ENCODE peak calls at places on chromosomes 2 and 18, in six cellular contexts. One of them, this sample, is unnamed.

GRCh38 chr2:232459419-232460035 is 3.6 kb downstream of the ALPI start:
- DNase-seq in activated CD4-positive, alpha-beta T cell treated with anti-CD3 and anti-CD28 coated beads, Interleukin-2, amount 50 U/mL, for 1 hour: no peak
- DNase-seq in iPS DF 6.9: no peak
- DNase-seq in brain microvascular endothelial cell: no peak
- DNase-seq in NCI-H2171: no peak
- DNase-seq in HEK293T: no peak
- DNase-seq in this sample: no peak

GRCh38 chr2:128451084-128451483 is 132.4 kb upstream of the HS6ST1 start:
- DNase-seq in activated CD4-positive, alpha-beta T cell treated with anti-CD3 and anti-CD28 coated beads, Interleukin-2, amount 50 U/mL, for 1 hour: no peak
- DNase-seq in iPS DF 6.9: no peak
- DNase-seq in brain microvascular endothelial cell: no peak
- DNase-seq in NCI-H2171: no peak
- DNase-seq in HEK293T: no peak
- DNase-seq in this sample: no peak

GRCh38 chr2:132448771-132449170 is 32.2 kb downstream of the GPR39 start:
- DNase-seq in activated CD4-positive, alpha-beta T cell treated with anti-CD3 and anti-CD28 coated beads, Interleukin-2, amount 50 U/mL, for 1 hour: no peak
- DNase-seq in iPS DF 6.9: no peak
- DNase-seq in brain microvascular endothelial cell: peak; percentile 49
- DNase-seq in NCI-H2171: no peak
- DNase-seq in HEK293T: peak; percentile 30
- DNase-seq in this sample: no peak

GRCh38 chr2:47907097-47907781 is 941 bp upstream of the FBXO11 start:
- DNase-seq in activated CD4-positive, alpha-beta T cell treated with anti-CD3 and anti-CD28 coated beads, Interleukin-2, amount 50 U/mL, for 1 hour: peak; percentile 55
- DNase-seq in iPS DF 6.9: no peak
- DNase-seq in brain microvascular endothelial cell: no peak
- DNase-seq in NCI-H2171: no peak
- DNase-seq in HEK293T: no peak
- DNase-seq in this sample: no peak

GRCh38 chr18:61502472-61502871 is 169.2 kb downstream of the CDH20 start:
- DNase-seq in activated CD4-positive, alpha-beta T cell treated with anti-CD3 and anti-CD28 coated beads, Interleukin-2, amount 50 U/mL, for 1 hour: no peak
- DNase-seq in iPS DF 6.9: peak; percentile 29
- DNase-seq in brain microvascular endothelial cell: peak; percentile 57
- DNase-seq in NCI-H2171: peak; percentile 13
- DNase-seq in HEK293T: peak; percentile 43
- DNase-seq in this sample: peak; percentile 20

GRCh38 chr2:42622943-42623676 is 54.7 kb downstream of the MTA3 start:
- DNase-seq in activated CD4-positive, alpha-beta T cell treated with anti-CD3 and anti-CD28 coated beads, Interleukin-2, amount 50 U/mL, for 1 hour: no peak
- DNase-seq in iPS DF 6.9: peak; percentile 33
- DNase-seq in brain microvascular endothelial cell: no peak
- DNase-seq in NCI-H2171: no peak
- DNase-seq in HEK293T: no peak
- DNase-seq in this sample: no peak

GRCh38 chr18:12694032-12694431 is 8.5 kb downstream of the CEP76 start:
- DNase-seq in activated CD4-positive, alpha-beta T cell treated with anti-CD3 and anti-CD28 coated beads, Interleukin-2, amount 50 U/mL, for 1 hour: no peak
- DNase-seq in iPS DF 6.9: no peak
- DNase-seq in brain microvascular endothelial cell: no peak
- DNase-seq in NCI-H2171: no peak
- DNase-seq in HEK293T: no peak
- DNase-seq in this sample: no peak

GRCh38 chr2:19900536-19901200 is 1.1 kb downstream of the TTC32 start:
- DNase-seq in activated CD4-positive, alpha-beta T cell treated with anti-CD3 and anti-CD28 coated beads, Interleukin-2, amount 50 U/mL, for 1 hour: peak; percentile 11
- DNase-seq in iPS DF 6.9: no peak
- DNase-seq in brain microvascular endothelial cell: no peak
- DNase-seq in NCI-H2171: no peak
- DNase-seq in HEK293T: no peak
- DNase-seq in this sample: no peak

GRCh38 chr2:204545861-204546773 is 842 bp downstream of the PARD3B start:
- DNase-seq in activated CD4-positive, alpha-beta T cell treated with anti-CD3 and anti-CD28 coated beads, Interleukin-2, amount 50 U/mL, for 1 hour: no peak
- DNase-seq in iPS DF 6.9: no peak
- DNase-seq in brain microvascular endothelial cell: no peak
- DNase-seq in NCI-H2171: peak; percentile 44
- DNase-seq in HEK293T: peak; percentile 11
- DNase-seq in this sample: no peak

GRCh38 chr18:77111449-77112160 is 21.0 kb downstream of the MBP start:
- DNase-seq in activated CD4-positive, alpha-beta T cell treated with anti-CD3 and anti-CD28 coated beads, Interleukin-2, amount 50 U/mL, for 1 hour: no peak
- DNase-seq in iPS DF 6.9: no peak
- DNase-seq in brain microvascular endothelial cell: no peak
- DNase-seq in NCI-H2171: no peak
- DNase-seq in HEK293T: no peak
- DNase-seq in this sample: no peak

GRCh38 chr2:149826471-149827125 is 239.0 kb upstream of the MMADHC start:
- DNase-seq in activated CD4-positive, alpha-beta T cell treated with anti-CD3 and anti-CD28 coated beads, Interleukin-2, amount 50 U/mL, for 1 hour: no peak
- DNase-seq in iPS DF 6.9: no peak
- DNase-seq in brain microvascular endothelial cell: no peak
- DNase-seq in NCI-H2171: no peak
- DNase-seq in HEK293T: no peak
- DNase-seq in this sample: no peak

GRCh38 chr18:25862881-25863600 is 227.4 kb downstream of the SS18 start:
- DNase-seq in activated CD4-positive, alpha-beta T cell treated with anti-CD3 and anti-CD28 coated beads, Interleukin-2, amount 50 U/mL, for 1 hour: no peak
- DNase-seq in iPS DF 6.9: no peak
- DNase-seq in brain microvascular endothelial cell: no peak
- DNase-seq in NCI-H2171: no peak
- DNase-seq in HEK293T: no peak
- DNase-seq in this sample: peak; percentile 12

GRCh38 chr2:160044728-160045127 is 17.7 kb downstream of the PLA2R1 start:
- DNase-seq in activated CD4-positive, alpha-beta T cell treated with anti-CD3 and anti-CD28 coated beads, Interleukin-2, amount 50 U/mL, for 1 hour: no peak
- DNase-seq in iPS DF 6.9: no peak
- DNase-seq in brain microvascular endothelial cell: no peak
- DNase-seq in NCI-H2171: no peak
- DNase-seq in HEK293T: no peak
- DNase-seq in this sample: no peak